ENCODE peak calls at places on chromosomes 3 and 15, in seven cellular contexts. U is HCT116, L is esophagus squamous epithelium, D is PC-9, B is neural progenitor cell, F is kidney, A is coronary artery. G is an unnamed sample.

GRCh38 chr3:45681846-45682245 is 7.3 kb upstream of the SACM1L start:
- DNase-seq in D (no peak), A (no peak), F (no peak), L (no peak), B (no peak), U (no peak), G (no peak)

GRCh38 chr3:116446037-116446436 is 750 bp upstream of the LSAMP start:
- DNase-seq in U (no peak), F (no peak), A (no peak), L (no peak), B (no peak), D (no peak), G (no peak)

GRCh38 chr3:30650348-30650995 is 44.1 kb downstream of the TGFBR2 start:
- DNase-seq in L (no peak), F (no peak), D (no peak), B (no peak), U (no peak), A (no peak), G (no peak)

GRCh38 chr15:27271258-27271657 is 300.3 kb downstream of the GABRG3 start:
- DNase-seq in A (no peak), D (no peak), U (no peak), B (no peak), F (no peak), L (no peak), G (no peak)

GRCh38 chr15:85795320-85795668 is 569 bp upstream of the KLHL25 start:
- DNase-seq in U (no peak), L (no peak), D (no peak), A (no peak), B (no peak), F (peak; percentile 3), G (no peak)

GRCh38 chr15:101614001-101614585 is 38.1 kb downstream of the TM2D3 start:
- DNase-seq in F (peak; percentile 74), B (no peak), A (no peak), D (no peak), L (no peak), U (no peak), G (no peak)

GRCh38 chr3:153295906-153296305 is 133.9 kb downstream of the RAP2B start:
- DNase-seq in A (no peak), U (no peak), D (no peak), B (no peak), F (no peak), L (no peak), G (no peak)

GRCh38 chr3:111725706-111726105 is 130.6 kb upstream of the ZBED2 start:
- DNase-seq in U (no peak), D (no peak), B (no peak), L (no peak), F (no peak), A (no peak), G (no peak)

GRCh38 chr3:53350652-53351051 is 3.3 kb upstream of the DCP1A start:
- DNase-seq in F (no peak), B (peak; percentile 72), L (no peak), D (peak; percentile 43), A (no peak), U (peak; percentile 18), G (no peak)

GRCh38 chr3:61331937-61332590 is 80.8 kb upstream of the FHIT start:
- DNase-seq in F (no peak), B (peak; percentile 50), A (no peak), U (no peak), D (no peak), L (no peak), G (no peak)

GRCh38 chr3:185724761-185725160 is 100.1 kb downstream of the IGF2BP2 start:
- DNase-seq in U (no peak), D (no peak), F (no peak), L (no peak), A (no peak), B (peak; percentile 38), G (no peak)

GRCh38 chr3:129618901-129619671 is 12.6 kb upstream of the PLXND1 start:
- DNase-seq in F (peak; percentile 75), A (no peak), U (no peak), L (no peak), D (no peak), B (no peak), G (no peak)

GRCh38 chr3:157123621-157124020 is 36.3 kb downstream of the CCNL1 start:
- DNase-seq in U (no peak), B (no peak), A (no peak), D (peak; percentile 31), F (no peak), L (no peak), G (no peak)

GRCh38 chr3:17841190-17841828 is 98.9 kb upstream of the TBC1D5 start:
- DNase-seq in D (no peak), L (no peak), F (peak; percentile 83), U (peak; percentile 45), B (peak; percentile 88), A (peak; percentile 80), G (peak; percentile 56)

GRCh38 chr15:81899730-81900129 is 146.1 kb downstream of the MEX3B start:
- DNase-seq in F (no peak), U (no peak), D (no peak), L (no peak), B (no peak), A (no peak), G (no peak)

GRCh38 chr15:67838789-67839332 is 984 bp downstream of the RNU6-1 start:
- DNase-seq in L (no peak), D (peak; percentile 61), F (peak; percentile 90), B (peak; percentile 87), A (peak; percentile 85), U (no peak), G (peak; percentile 66)

GRCh38 chr3:176521531-176522175 is 675.6 kb downstream of the TBL1XR1 start:
- DNase-seq in B (no peak), U (no peak), F (no peak), D (no peak), L (no peak), A (no peak), G (no peak)

GRCh38 chr3:87987952-87988351 is 70.9 kb downstream of the CGGBP1 start:
- DNase-seq in B (peak; percentile 23), U (no peak), F (no peak), A (no peak), D (no peak), L (no peak), G (no peak)

GRCh38 chr3:105827101-105827634 is 41.6 kb downstream of the CBLB start:
- DNase-seq in B (no peak), A (no peak), F (no peak), U (no peak), L (no peak), D (no peak), G (no peak)

GRCh38 chr3:138186216-138186615 is 885 bp upstream of the ARMC8 start:
- DNase-seq in F (no peak), A (no peak), D (peak; percentile 58), L (no peak), B (peak; percentile 8), U (peak; percentile 21), G (no peak)

GRCh38 chr3:34868935-34869334 is 770.4 kb upstream of the ARPP21 start:
- DNase-seq in U (no peak), D (no peak), B (no peak), L (no peak), F (no peak), A (no peak), G (no peak)

GRCh38 chr3:126056681-126057546 is 27.0 kb downstream of the SLC41A3 start:
- DNase-seq in L (no peak), D (no peak), F (no peak), B (no peak), A (no peak), U (no peak), G (peak; percentile 55)

GRCh38 chr15:73387507-73388255 is 18.9 kb upstream of the HCN4 start:
- DNase-seq in D (no peak), B (no peak), A (peak; percentile 22), L (no peak), U (no peak), F (no peak), G (no peak)

GRCh38 chr15:43204016-43204901 is 16.6 kb downstream of the EPB42 start:
- DNase-seq in D (no peak), L (no peak), B (peak; percentile 71), U (peak; percentile 36), A (no peak), F (no peak), G (peak; percentile 46)
- TF ChIP-seq CTCF in D (peak; percentile 54), L (peak; percentile 50), B (peak; percentile 65), U (peak; percentile 83), A (no peak), F (peak; percentile 56), G (peak; percentile 61)

GRCh38 chr15:64070106-64070505 is 23.5 kb downstream of the CIAO2A start:
- DNase-seq in F (no peak), U (no peak), L (no peak), B (no peak), A (no peak), D (no peak), G (no peak)
- H3K27ac ChIP-seq in F (no peak overlapping the region), U (no peak overlapping the region), L (peak overlapping the region; percentile 64), B (no peak overlapping the region), A (peak overlapping the region; percentile 76), D (no peak overlapping the region), G (no peak overlapping the region)

DNA sequence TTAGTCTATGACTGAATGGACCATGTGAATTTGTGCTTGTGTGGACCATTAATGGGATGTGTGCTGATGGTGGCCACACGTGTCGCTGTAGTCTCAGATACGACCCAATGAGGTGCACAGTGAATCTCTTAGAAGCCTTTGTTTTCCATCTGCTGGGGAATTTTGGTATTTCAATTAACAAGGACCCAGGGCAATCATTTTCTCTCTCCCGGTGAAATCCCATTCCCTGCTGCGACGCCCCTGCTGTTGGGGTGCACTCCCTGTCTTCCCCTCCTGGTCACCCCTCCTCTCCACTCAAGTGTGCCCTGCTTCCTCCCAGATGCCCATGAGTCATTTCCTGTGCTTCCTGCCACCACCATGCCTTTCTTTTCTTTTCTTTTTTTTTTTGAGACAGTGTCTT is 32.7 kb downstream of the EBLN2 start:
- DNase-seq in D (no peak), U (peak; percentile 34), A (no peak), F (no peak), L (no peak), B (no peak), G (peak; percentile 5)
- TF ChIP-seq CTCF in D (no peak), U (peak; percentile 35), A (no peak), F (no peak), L (no peak), B (peak; percentile 22), G (no peak)

DNA sequence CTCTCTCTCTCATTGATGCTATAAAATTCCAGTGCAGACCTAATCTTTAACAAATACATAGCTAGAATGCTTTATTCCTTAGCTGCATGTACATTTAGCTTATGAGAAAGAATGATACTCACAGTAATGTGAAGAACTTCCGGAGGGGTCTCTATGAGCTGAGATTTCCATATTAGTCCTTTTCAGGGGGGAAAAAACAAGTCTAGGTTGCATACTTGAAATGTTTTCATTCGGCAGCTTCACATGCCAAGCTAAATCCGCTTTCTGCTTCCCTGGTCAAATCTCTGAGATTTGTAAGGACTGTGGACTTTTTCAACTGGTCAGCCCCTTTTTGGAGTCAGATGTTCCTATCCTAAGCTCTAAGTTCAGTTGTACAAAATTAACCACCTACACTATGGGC is 111.5 kb upstream of the COL8A1 start:
- DNase-seq in L (no peak), B (peak; percentile 11), F (no peak), A (no peak), D (no peak), U (no peak), G (no peak)
- H3K27ac ChIP-seq in L (no peak overlapping the region), B (no peak overlapping the region), F (no peak overlapping the region), A (peak overlapping the region; percentile 68), D (no peak overlapping the region), U (no peak overlapping the region), G (no peak overlapping the region)

G was measured in RWPE1.